ENCODE peak calls at places on chromosome 19, in eight cellular contexts. S is effector memory CD4-positive, alpha-beta T cell; Z is KBM-7; C is stimulated activated CD8-positive, alpha-beta memory T cell treated with anti-CD3 and anti-CD28 coated beads, Interleukin-7, amount 100 ng/mL, for 1 hour; E is HEK293T; H is iPS-NIHi11; Q is activated CD8-positive, alpha-beta T cell treated with anti-CD3 and anti-CD28 coated beads for 36 hours; D is midbrain. R is an unnamed sample.

GRCh38 chr19:45402469-45403070 is 2.3 kb downstream of the PPP1R13L start:
- DNase-seq in E (peak), S (no peak), C (no peak), H (peak), Q (no peak), Z (peak), D (no peak), R (no peak)

GRCh38 chr19:4624733-4625362 is 14.5 kb upstream of the TNFAIP8L1 start:
- DNase-seq in S (no peak), H (peak), D (no peak), C (no peak), E (peak), Z (peak), Q (no peak), R (peak)

GRCh38 chr19:35742121-35742724 is at the start of gene IGFLR1:
- DNase-seq in C (no peak), H (no peak), Z (peak), E (no peak), D (peak), Q (peak), S (peak), R (peak)

GRCh38 chr19:54420383-54421168 is 5.3 kb downstream of the TTYH1 start:
- DNase-seq in S (no peak), D (peak), E (no peak), C (no peak), Z (no peak), H (peak), Q (no peak), R (no peak)

GRCh38 chr19:48354332-48354992 is 9.3 kb downstream of the TMEM143 start:
- DNase-seq in H (no peak), Z (no peak), E (no peak), S (no peak), C (no peak), Q (no peak), D (no peak), R (peak)

GRCh38 chr19:19232231-19232630 is 20.5 kb downstream of the NCAN start:
- DNase-seq in C (no peak), E (no peak), Q (no peak), S (no peak), H (no peak), Z (no peak), D (no peak), R (no peak)

GRCh38 chr19:53958168-53958571 is 4.6 kb upstream of the CACNG8 start:
- DNase-seq in H (peak), Z (no peak), D (peak), E (no peak), C (no peak), S (no peak), Q (no peak), R (no peak)

GRCh38 chr19:31518626-31519025 is 169.4 kb upstream of the TSHZ3 start:
- DNase-seq in S (no peak), C (no peak), E (no peak), D (no peak), H (no peak), Z (no peak), Q (no peak), R (no peak)

GRCh38 chr19:50319156-50319555 is 10.0 kb downstream of the KCNC3 start:
- DNase-seq in Q (no peak), C (no peak), S (no peak), H (no peak), E (no peak), D (no peak), Z (no peak), R (no peak)

GRCh38 chr19:13100031-13100588 is 2.5 kb downstream of the LYL1 start:
- DNase-seq in H (no peak), S (peak), E (no peak), C (peak), Q (peak), Z (peak), D (no peak), R (peak)

GRCh38 chr19:38792250-38793111 is 3.5 kb downstream of the LGALS7B start:
- DNase-seq in E (no peak), Q (peak), H (peak), Z (no peak), D (no peak), C (peak), S (no peak), R (no peak)

GRCh38 chr19:1730157-1730556 is 23.1 kb upstream of the ONECUT3 start:
- DNase-seq in E (no peak), C (no peak), Q (no peak), Z (no peak), S (no peak), H (no peak), D (no peak), R (no peak)

R was measured in MV-4-11.